ENCODE peak calls at places on chromosomes 3 and 15, in four cellular contexts. One of them, this sample, is unnamed.

GRCh38 chr15:80709542-80709941 is 14.4 kb downstream of the ABHD17C start:
- ATAC-seq in RWPE2: peak; percentile 100
- ATAC-seq in activated CD8-positive, alpha-beta T cell treated with anti-CD3 and anti-CD28 coated beads, Interleukin-2, amount 10 ng/mL, durations not matched to agents 7 days and 5 days: no peak
- ATAC-seq in right lobe of liver: no peak
- ATAC-seq in this sample: peak; percentile 96

GRCh38 chr15:62920569-62921502 is 121.7 kb upstream of the TPM1 start:
- ATAC-seq in RWPE2: peak; percentile 84
- ATAC-seq in activated CD8-positive, alpha-beta T cell treated with anti-CD3 and anti-CD28 coated beads, Interleukin-2, amount 10 ng/mL, durations not matched to agents 7 days and 5 days: no peak
- ATAC-seq in right lobe of liver: peak; percentile 62
- ATAC-seq in this sample: no peak

GRCh38 chr15:89349212-89349558 is 14.6 kb upstream of the POLG start:
- ATAC-seq in RWPE2: peak; percentile 11
- ATAC-seq in activated CD8-positive, alpha-beta T cell treated with anti-CD3 and anti-CD28 coated beads, Interleukin-2, amount 10 ng/mL, durations not matched to agents 7 days and 5 days: no peak
- ATAC-seq in right lobe of liver: no peak
- ATAC-seq in this sample: peak; percentile 55

GRCh38 chr3:122555275-122556071 is 8.6 kb downstream of the PARP9 start:
- ATAC-seq in RWPE2: peak; percentile 71
- ATAC-seq in activated CD8-positive, alpha-beta T cell treated with anti-CD3 and anti-CD28 coated beads, Interleukin-2, amount 10 ng/mL, durations not matched to agents 7 days and 5 days: no peak
- ATAC-seq in right lobe of liver: no peak
- ATAC-seq in this sample: no peak

GRCh38 chr3:13600950-13601691 is 52.2 kb downstream of the FBLN2 start:
- ATAC-seq in RWPE2: peak; percentile 96
- ATAC-seq in activated CD8-positive, alpha-beta T cell treated with anti-CD3 and anti-CD28 coated beads, Interleukin-2, amount 10 ng/mL, durations not matched to agents 7 days and 5 days: no peak
- ATAC-seq in right lobe of liver: peak; percentile 7
- ATAC-seq in this sample: peak; percentile 83

GRCh38 chr3:147890114-147890513 is 480.9 kb downstream of the ZIC1 start:
- ATAC-seq in RWPE2: no peak
- ATAC-seq in activated CD8-positive, alpha-beta T cell treated with anti-CD3 and anti-CD28 coated beads, Interleukin-2, amount 10 ng/mL, durations not matched to agents 7 days and 5 days: no peak
- ATAC-seq in right lobe of liver: no peak
- ATAC-seq in this sample: no peak

GRCh38 chr3:73727117-73727802 is 102.5 kb upstream of the PDZRN3 start:
- ATAC-seq in RWPE2: peak; percentile 29
- ATAC-seq in activated CD8-positive, alpha-beta T cell treated with anti-CD3 and anti-CD28 coated beads, Interleukin-2, amount 10 ng/mL, durations not matched to agents 7 days and 5 days: no peak
- ATAC-seq in right lobe of liver: no peak
- ATAC-seq in this sample: no peak

GRCh38 chr3:53495518-53496501 is 1.4 kb downstream of the CACNA1D start:
- ATAC-seq in RWPE2: peak; percentile 37
- ATAC-seq in activated CD8-positive, alpha-beta T cell treated with anti-CD3 and anti-CD28 coated beads, Interleukin-2, amount 10 ng/mL, durations not matched to agents 7 days and 5 days: no peak
- ATAC-seq in right lobe of liver: no peak
- ATAC-seq in this sample: peak; percentile 40

GRCh38 chr3:178948546-178948945 is 123.1 kb downstream of the ZMAT3 start:
- ATAC-seq in RWPE2: no peak
- ATAC-seq in activated CD8-positive, alpha-beta T cell treated with anti-CD3 and anti-CD28 coated beads, Interleukin-2, amount 10 ng/mL, durations not matched to agents 7 days and 5 days: no peak
- ATAC-seq in right lobe of liver: no peak
- ATAC-seq in this sample: no peak

GRCh38 chr3:121649645-121650044 is 11.1 kb downstream of the HCLS1 start:
- ATAC-seq in RWPE2: peak; percentile 80
- ATAC-seq in activated CD8-positive, alpha-beta T cell treated with anti-CD3 and anti-CD28 coated beads, Interleukin-2, amount 10 ng/mL, durations not matched to agents 7 days and 5 days: no peak
- ATAC-seq in right lobe of liver: no peak
- ATAC-seq in this sample: no peak

This sample was measured in esophagus mucosa.